ENCODE peak calls at places on chromosomes 1 and 21, in five cellular contexts. H is transverse colon, C is cardiac muscle cell, P is heart right ventricle, V is uterus. T is an unnamed sample. For H3K27me3, the result is how much of the 10 kb centered on the place peaks cover.

GRCh38 chr1:151976015-151976343 is 17.7 kb downstream of the S100A10 start:
- DNase-seq in H (no peak), C (no peak), P (no peak), V (no peak), T (no peak)

GRCh38 chr1:189237008-189237407 is 1240.7 kb downstream of the BRINP3 start:
- DNase-seq in H (no peak), C (no peak), P (no peak), V (no peak), T (no peak)

GRCh38 chr1:18200136-18200717 is 92.6 kb downstream of the IGSF21 start:
- DNase-seq in H (no peak), C (no peak), P (no peak), V (no peak), T (no peak)

GRCh38 chr1:199122532-199123311 is 483.9 kb downstream of the PTPRC start:
- DNase-seq in H (no peak), C (peak), P (no peak), V (no peak), T (no peak)

GRCh38 chr1:116826818-116827606 is 72.8 kb downstream of the CD2 start:
- DNase-seq in H (no peak), C (peak), P (no peak), V (no peak), T (peak)

GRCh38 chr1:41496080-41497055 is 11.9 kb upstream of the EDN2 start:
- DNase-seq in H (peak), C (peak), P (peak), V (peak), T (peak)

GRCh38 chr1:65165269-65166002 is 17.4 kb downstream of the AK4 start:
- DNase-seq in H (no peak), C (no peak), P (no peak), V (no peak), T (no peak)

GRCh38 chr1:204081156-204081790 is 8.4 kb downstream of the SOX13 start:
- DNase-seq in H (no peak), C (no peak), P (no peak), V (no peak), T (no peak)

GRCh38 chr1:107899655-107900054 is 65.3 kb downstream of the VAV3 start:
- DNase-seq in H (no peak), C (no peak), P (no peak), V (no peak), T (no peak)

DNA sequence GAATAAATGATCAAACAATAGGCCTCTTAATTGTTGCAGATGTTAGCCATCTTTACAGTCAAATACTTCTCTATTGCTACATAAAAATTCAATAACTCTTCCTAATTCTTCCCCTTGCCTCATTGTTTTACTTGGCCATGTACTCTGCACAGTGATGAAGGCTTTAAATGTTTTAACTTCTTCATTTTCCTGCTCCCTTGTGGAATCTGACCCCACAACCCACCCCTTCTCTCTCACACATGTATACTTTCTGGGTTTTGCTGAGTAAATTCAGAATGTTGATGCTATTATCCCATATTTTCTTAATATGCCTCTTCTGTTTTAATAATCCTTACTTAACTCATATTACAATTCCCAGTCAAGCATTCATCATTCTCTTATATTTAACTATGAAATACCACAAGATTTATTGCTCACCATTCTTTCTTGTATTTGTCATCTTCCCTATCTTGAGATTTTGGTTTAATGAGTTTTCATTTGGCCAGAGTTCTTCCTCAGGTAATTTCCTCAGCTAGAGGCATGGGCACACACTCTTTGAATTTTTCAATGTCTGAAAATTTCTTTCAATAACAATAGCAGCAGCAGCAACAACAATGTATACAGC is 327.8 kb upstream of the USP24 start:
- DNase-seq in H (no peak), C (no peak), P (no peak), V (no peak), T (no peak)
- TF ChIP-seq CTCF in H (no peak), C (no peak), P (no peak), V (no peak), T (no peak)

DNA sequence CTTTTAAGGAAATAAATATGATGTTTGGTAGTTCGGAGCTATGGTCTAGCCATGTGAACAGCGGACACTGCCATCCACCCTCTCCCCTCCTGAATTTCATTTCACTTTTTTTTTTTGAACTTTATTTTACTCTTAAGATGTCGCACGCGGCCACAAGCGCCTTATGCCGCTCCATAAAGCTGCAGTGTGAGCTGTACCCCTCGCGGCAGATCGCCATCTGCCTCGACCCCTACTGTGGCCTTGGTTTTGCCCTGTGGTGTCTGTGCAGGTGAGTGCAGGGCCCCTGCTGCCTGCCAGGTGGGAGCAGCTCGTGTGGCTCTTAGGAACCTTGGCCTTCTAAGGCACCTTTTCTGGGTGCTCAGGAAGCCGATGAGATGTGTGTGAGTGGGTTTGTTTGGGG is 48.1 kb downstream of the S100B start:
- DNase-seq in H (no peak), C (no peak), P (no peak), V (no peak), T (no peak)
- H3K27me3 ChIP-seq in H (under half), C (under half), P (under half), V (under half), T (under half)

GRCh38 chr1:76035053-76035452 is 39.5 kb upstream of the ST6GALNAC3 start:
- DNase-seq in H (no peak), C (peak), P (no peak), V (no peak), T (peak)
- TF ChIP-seq CTCF in H (peak), C (peak), P (peak), V (peak), T (no peak)

GRCh38 chr1:39670689-39671088 is 1.2 kb downstream of the NT5C1A start:
- DNase-seq in H (no peak), C (no peak), P (no peak), V (no peak), T (no peak)

GRCh38 chr1:39671793-39672550 is at the start of gene NT5C1A:
- DNase-seq in H (peak), C (peak), P (peak), V (no peak), T (no peak)

GRCh38 chr1:39671433-39671792 is 494 bp downstream of the NT5C1A start:
- DNase-seq in H (no peak), C (no peak), P (peak), V (peak), T (no peak)

GRCh38 chr1:39673215-39673614 is 1.3 kb upstream of the NT5C1A start:
- DNase-seq in H (no peak), C (no peak), P (no peak), V (no peak), T (no peak)

GRCh38 chr1:39672551-39672947 is 642 bp upstream of the NT5C1A start:
- DNase-seq in H (no peak), C (peak), P (no peak), V (no peak), T (no peak)
- H3K27me3 ChIP-seq in H (half or more), C (half or more), P (under half), V (under half), T (under half)

GRCh38 chr21:35984654-35985366 is 75.5 kb downstream of the SETD4 start:
- DNase-seq in H (no peak), C (no peak), P (no peak), V (no peak), T (no peak)
- TF ChIP-seq CTCF in H (no peak), C (no peak), P (no peak), V (no peak), T (no peak)